ENCODE peak calls at places on chromosomes 11 and 22, in ten cellular contexts. F is ACHN, N is tibial nerve, H is nephron progenitor cell, J is NCI-H748 treated with DMSO at 0.1 percent for 48 hours, M is choroid plexus epithelial cell, L is DMS79 treated with DMSO at 0.1 percent for 48 hours, K is M059J, P is DMS153, Q is testis. R is an unnamed sample.

GRCh38 chr11:95937358-95937757 is 13.5 kb upstream of the MTMR2 start:
- DNase-seq in N (no peak), Q (no peak), M (no peak), L (no peak), J (no peak), P (no peak), H (no peak), F (no peak), K (no peak), R (no peak)

GRCh38 chr11:112025682-112026081 is 474 bp downstream of the DLAT start:
- DNase-seq in L (peak), M (peak), P (no peak), Q (no peak), J (no peak), F (peak), K (peak), N (no peak), H (no peak), R (no peak)

GRCh38 chr22:39080993-39081513 is 4.0 kb downstream of the APOBEC3G start:
- DNase-seq in Q (no peak), F (no peak), K (no peak), N (no peak), P (no peak), J (no peak), M (no peak), L (no peak), H (no peak), R (no peak)

GRCh38 chr11:103108933-103109817 is at the start of gene DYNC2H1:
- DNase-seq in H (peak), Q (peak), L (peak), F (peak), M (peak), J (peak), P (peak), K (peak), N (peak), R (peak)

GRCh38 chr22:44516841-44517240 is 18.8 kb upstream of the RTL6 start:
- DNase-seq in M (no peak), F (no peak), J (no peak), H (no peak), Q (no peak), P (no peak), K (no peak), L (no peak), N (no peak), R (no peak)

GRCh38 chr22:35742342-35743100 is 24.8 kb downstream of the APOL5 start:
- DNase-seq in L (no peak), Q (no peak), K (peak), P (no peak), H (no peak), N (no peak), F (peak), M (peak), J (no peak), R (no peak)

GRCh38 chr11:18790820-18791174 is 801 bp downstream of the PTPN5 start:
- DNase-seq in J (no peak), H (no peak), P (no peak), F (no peak), M (no peak), Q (no peak), L (no peak), N (no peak), K (no peak), R (no peak)

GRCh38 chr22:44625981-44626687 is 75.9 kb upstream of the PRR5 start:
- DNase-seq in K (peak), J (peak), P (peak), F (peak), M (peak), L (peak), Q (peak), N (peak), H (peak), R (peak)

GRCh38 chr11:57345555-57346151 is 7.5 kb downstream of the P2RX3 start:
- DNase-seq in L (peak), H (peak), K (peak), J (no peak), Q (peak), P (peak), N (peak), F (peak), M (peak), R (peak)

GRCh38 chr11:2724653-2725366 is 25.0 kb upstream of the KCNQ1OT1 start:
- DNase-seq in P (no peak), F (no peak), J (no peak), L (no peak), Q (peak), H (no peak), K (no peak), N (peak), M (peak), R (no peak)

GRCh38 chr11:12092714-12093113 is 17.7 kb upstream of the MICAL2 start:
- DNase-seq in L (peak), N (no peak), M (no peak), K (no peak), P (peak), Q (no peak), F (no peak), H (no peak), J (no peak), R (no peak)

GRCh38 chr22:45880732-45881523 is 96.0 kb downstream of the WNT7B start:
- DNase-seq in P (no peak), N (no peak), H (peak), M (no peak), L (no peak), Q (no peak), F (no peak), K (no peak), J (no peak), R (no peak)

R was measured in activated CD4-positive, alpha-beta memory T cell treated with anti-CD3 and anti-CD28 coated beads, Interleukin-2, amount 10 ng/mL, durations not matched to agents 7 days and 5 days.